ENCODE peak calls at places on chromosome 3, in six cellular contexts. One of them, this sample, is unnamed.

GRCh38 chr3:103873897-103874545 is 1439.2 kb downstream of the ZPLD1 start:
- DNase-seq in A673: no peak
- DNase-seq in CD4-positive, alpha-beta T cell: no peak
- DNase-seq in WTC11: no peak
- DNase-seq in activated CD4-positive, alpha-beta T cell treated with anti-CD3 and anti-CD28 coated beads, Interleukin-2, amount 10 ng/mL, durations not matched to agents 7 days and 5 days: no peak
- DNase-seq in heart left ventricle: no peak
- DNase-seq in this sample: no peak

GRCh38 chr3:64300790-64301423 is 75.6 kb upstream of the PRICKLE2 start:
- DNase-seq in A673: no peak
- DNase-seq in CD4-positive, alpha-beta T cell: no peak
- DNase-seq in WTC11: no peak
- DNase-seq in activated CD4-positive, alpha-beta T cell treated with anti-CD3 and anti-CD28 coated beads, Interleukin-2, amount 10 ng/mL, durations not matched to agents 7 days and 5 days: no peak
- DNase-seq in heart left ventricle: no peak
- DNase-seq in this sample: no peak

GRCh38 chr3:16113704-16114103 is 60.8 kb upstream of the GALNT15 start:
- DNase-seq in A673: no peak
- DNase-seq in CD4-positive, alpha-beta T cell: no peak
- DNase-seq in WTC11: no peak
- DNase-seq in activated CD4-positive, alpha-beta T cell treated with anti-CD3 and anti-CD28 coated beads, Interleukin-2, amount 10 ng/mL, durations not matched to agents 7 days and 5 days: no peak
- DNase-seq in heart left ventricle: no peak
- DNase-seq in this sample: no peak

GRCh38 chr3:72086051-72086711 is 301.2 kb upstream of the PROK2 start:
- DNase-seq in A673: no peak
- DNase-seq in CD4-positive, alpha-beta T cell: no peak
- DNase-seq in WTC11: no peak
- DNase-seq in activated CD4-positive, alpha-beta T cell treated with anti-CD3 and anti-CD28 coated beads, Interleukin-2, amount 10 ng/mL, durations not matched to agents 7 days and 5 days: no peak
- DNase-seq in heart left ventricle: no peak
- DNase-seq in this sample: no peak

GRCh38 chr3:50238549-50239026 is 2.6 kb downstream of the GNAI2 start:
- DNase-seq in A673: peak
- DNase-seq in CD4-positive, alpha-beta T cell: no peak
- DNase-seq in WTC11: no peak
- DNase-seq in activated CD4-positive, alpha-beta T cell treated with anti-CD3 and anti-CD28 coated beads, Interleukin-2, amount 10 ng/mL, durations not matched to agents 7 days and 5 days: no peak
- DNase-seq in heart left ventricle: peak
- DNase-seq in this sample: peak

GRCh38 chr3:14806641-14807263 is 12.0 kb upstream of the FGD5 start:
- DNase-seq in A673: no peak
- DNase-seq in CD4-positive, alpha-beta T cell: no peak
- DNase-seq in WTC11: no peak
- DNase-seq in activated CD4-positive, alpha-beta T cell treated with anti-CD3 and anti-CD28 coated beads, Interleukin-2, amount 10 ng/mL, durations not matched to agents 7 days and 5 days: peak
- DNase-seq in heart left ventricle: no peak
- DNase-seq in this sample: peak

GRCh38 chr3:58353722-58354553 is 21.2 kb downstream of the PXK start:
- DNase-seq in A673: no peak
- DNase-seq in CD4-positive, alpha-beta T cell: no peak
- DNase-seq in WTC11: no peak
- DNase-seq in activated CD4-positive, alpha-beta T cell treated with anti-CD3 and anti-CD28 coated beads, Interleukin-2, amount 10 ng/mL, durations not matched to agents 7 days and 5 days: peak
- DNase-seq in heart left ventricle: no peak
- DNase-seq in this sample: peak

GRCh38 chr3:46670891-46671427 is 22.5 kb downstream of the ALS2CL start:
- DNase-seq in A673: no peak
- DNase-seq in CD4-positive, alpha-beta T cell: no peak
- DNase-seq in WTC11: peak
- DNase-seq in activated CD4-positive, alpha-beta T cell treated with anti-CD3 and anti-CD28 coated beads, Interleukin-2, amount 10 ng/mL, durations not matched to agents 7 days and 5 days: no peak
- DNase-seq in heart left ventricle: no peak
- DNase-seq in this sample: no peak

GRCh38 chr3:130341388-130341787 is 4.1 kb upstream of the COL6A5 start:
- DNase-seq in A673: peak
- DNase-seq in CD4-positive, alpha-beta T cell: no peak
- DNase-seq in WTC11: no peak
- DNase-seq in activated CD4-positive, alpha-beta T cell treated with anti-CD3 and anti-CD28 coated beads, Interleukin-2, amount 10 ng/mL, durations not matched to agents 7 days and 5 days: no peak
- DNase-seq in heart left ventricle: no peak
- DNase-seq in this sample: no peak

GRCh38 chr3:26647078-26647477 is 24.5 kb downstream of the LRRC3B start:
- DNase-seq in A673: no peak
- DNase-seq in CD4-positive, alpha-beta T cell: no peak
- DNase-seq in WTC11: no peak
- DNase-seq in activated CD4-positive, alpha-beta T cell treated with anti-CD3 and anti-CD28 coated beads, Interleukin-2, amount 10 ng/mL, durations not matched to agents 7 days and 5 days: no peak
- DNase-seq in heart left ventricle: no peak
- DNase-seq in this sample: no peak

GRCh38 chr3:30629736-30630135 is 23.3 kb downstream of the TGFBR2 start:
- DNase-seq in A673: no peak
- DNase-seq in CD4-positive, alpha-beta T cell: no peak
- DNase-seq in WTC11: no peak
- DNase-seq in activated CD4-positive, alpha-beta T cell treated with anti-CD3 and anti-CD28 coated beads, Interleukin-2, amount 10 ng/mL, durations not matched to agents 7 days and 5 days: no peak
- DNase-seq in heart left ventricle: no peak
- DNase-seq in this sample: no peak

GRCh38 chr3:160084998-160085397 is 96.4 kb downstream of the IL12A start:
- DNase-seq in A673: no peak
- DNase-seq in CD4-positive, alpha-beta T cell: no peak
- DNase-seq in WTC11: no peak
- DNase-seq in activated CD4-positive, alpha-beta T cell treated with anti-CD3 and anti-CD28 coated beads, Interleukin-2, amount 10 ng/mL, durations not matched to agents 7 days and 5 days: no peak
- DNase-seq in heart left ventricle: no peak
- DNase-seq in this sample: no peak

GRCh38 chr3:196098365-196098764 is 16.5 kb upstream of the TFRC start:
- DNase-seq in A673: no peak
- DNase-seq in CD4-positive, alpha-beta T cell: no peak
- DNase-seq in WTC11: no peak
- DNase-seq in activated CD4-positive, alpha-beta T cell treated with anti-CD3 and anti-CD28 coated beads, Interleukin-2, amount 10 ng/mL, durations not matched to agents 7 days and 5 days: no peak
- DNase-seq in heart left ventricle: no peak
- DNase-seq in this sample: no peak

GRCh38 chr3:14224895-14225294 is 46.3 kb downstream of the LSM3 start:
- DNase-seq in A673: no peak
- DNase-seq in CD4-positive, alpha-beta T cell: no peak
- DNase-seq in WTC11: no peak
- DNase-seq in activated CD4-positive, alpha-beta T cell treated with anti-CD3 and anti-CD28 coated beads, Interleukin-2, amount 10 ng/mL, durations not matched to agents 7 days and 5 days: no peak
- DNase-seq in heart left ventricle: no peak
- DNase-seq in this sample: no peak

GRCh38 chr3:108182339-108182738 is 39.9 kb downstream of the IFT57 start:
- DNase-seq in A673: no peak
- DNase-seq in CD4-positive, alpha-beta T cell: no peak
- DNase-seq in WTC11: no peak
- DNase-seq in activated CD4-positive, alpha-beta T cell treated with anti-CD3 and anti-CD28 coated beads, Interleukin-2, amount 10 ng/mL, durations not matched to agents 7 days and 5 days: no peak
- DNase-seq in heart left ventricle: no peak
- DNase-seq in this sample: no peak

GRCh38 chr3:118577055-118577759 is 457.4 kb downstream of the IGSF11 start:
- DNase-seq in A673: peak
- DNase-seq in CD4-positive, alpha-beta T cell: no peak
- DNase-seq in WTC11: no peak
- DNase-seq in activated CD4-positive, alpha-beta T cell treated with anti-CD3 and anti-CD28 coated beads, Interleukin-2, amount 10 ng/mL, durations not matched to agents 7 days and 5 days: no peak
- DNase-seq in heart left ventricle: no peak
- DNase-seq in this sample: no peak